ENCODE peak calls at places on chromosome 16, in six cellular contexts. N, W, H, E, A and D are unnamed samples.

GRCh38 chr16:85963746-85964370 is 64.9 kb downstream of the IRF8 start:
- DNase-seq in W (no peak), A (no peak), E (no peak), H (peak), N (no peak), D (no peak)

GRCh38 chr16:11264155-11264832 is 4.8 kb downstream of the TNP2 start:
- DNase-seq in E (no peak), H (no peak), W (no peak), A (no peak), N (no peak), D (no peak)

GRCh38 chr16:56950051-56950450 is 11.7 kb upstream of the CETP start:
- DNase-seq in H (no peak), W (no peak), E (no peak), N (no peak), A (no peak), D (no peak)

GRCh38 chr16:57263585-57264351 is 18.7 kb downstream of the ARL2BP start:
- DNase-seq in E (no peak), N (no peak), W (no peak), H (no peak), A (no peak), D (no peak)

GRCh38 chr16:55503726-55504553 is 4.9 kb upstream of the LPCAT2 start:
- DNase-seq in N (no peak), A (no peak), H (no peak), W (no peak), E (no peak), D (no peak)

GRCh38 chr16:82096641-82097040 is 61.6 kb downstream of the HSD17B2 start:
- DNase-seq in H (no peak), W (no peak), E (no peak), A (no peak), N (no peak), D (no peak)

GRCh38 chr16:2826591-2827480 is 3.3 kb upstream of the ZG16B start:
- DNase-seq in E (no peak), N (no peak), H (no peak), A (no peak), W (no peak), D (no peak)

GRCh38 chr16:89395150-89396142 is 94.9 kb downstream of the ANKRD11 start:
- DNase-seq in N (no peak), E (no peak), A (no peak), W (no peak), H (peak), D (peak)

GRCh38 chr16:88534731-88535141 is 35.5 kb upstream of the ZC3H18 start:
- DNase-seq in W (no peak), H (peak), A (no peak), N (no peak), E (peak), D (peak)

GRCh38 chr16:83666449-83666848 is 141.3 kb upstream of the HSBP1 start:
- DNase-seq in N (no peak), W (no peak), H (no peak), E (no peak), A (no peak), D (no peak)

GRCh38 chr16:702341-702740 is 3.3 kb downstream of the FBXL16 start:
- DNase-seq in E (no peak), N (no peak), W (no peak), A (no peak), H (no peak), D (no peak)

GRCh38 chr16:79833559-79833958 is 233.0 kb upstream of the MAF start:
- DNase-seq in E (no peak), W (no peak), H (no peak), A (no peak), N (no peak), D (no peak)

GRCh38 chr16:28210979-28211505 is 723 bp downstream of the XPO6 start:
- DNase-seq in N (peak), W (no peak), H (peak), A (no peak), E (peak), D (peak)

GRCh38 chr16:70706948-70707465 is 21.2 kb upstream of the MTSS2 start:
- DNase-seq in H (peak), N (no peak), E (no peak), W (no peak), A (no peak), D (peak)
- H2BK120ac ChIP-seq in H (peak), N (no peak), E (no peak), W (no peak), A (no peak), D (peak)

GRCh38 chr16:67992661-67993206 is 6.5 kb downstream of the DPEP2 start:
- DNase-seq in H (no peak), W (no peak), A (no peak), N (no peak), E (no peak), D (no peak)

GRCh38 chr16:67990018-67990386 is 9.3 kb downstream of the DPEP2 start:
- DNase-seq in A (no peak), H (no peak), N (no peak), E (no peak), W (no peak), D (no peak)

GRCh38 chr16:67995423-67995822 is 3.9 kb downstream of the DPEP2 start:
- DNase-seq in W (no peak), H (no peak), N (no peak), E (no peak), A (no peak), D (no peak)

GRCh38 chr16:67989322-67990017 is 9.2 kb upstream of the DPEP3 start:
- DNase-seq in A (no peak), N (no peak), W (no peak), E (no peak), H (no peak), D (no peak)

DNA sequence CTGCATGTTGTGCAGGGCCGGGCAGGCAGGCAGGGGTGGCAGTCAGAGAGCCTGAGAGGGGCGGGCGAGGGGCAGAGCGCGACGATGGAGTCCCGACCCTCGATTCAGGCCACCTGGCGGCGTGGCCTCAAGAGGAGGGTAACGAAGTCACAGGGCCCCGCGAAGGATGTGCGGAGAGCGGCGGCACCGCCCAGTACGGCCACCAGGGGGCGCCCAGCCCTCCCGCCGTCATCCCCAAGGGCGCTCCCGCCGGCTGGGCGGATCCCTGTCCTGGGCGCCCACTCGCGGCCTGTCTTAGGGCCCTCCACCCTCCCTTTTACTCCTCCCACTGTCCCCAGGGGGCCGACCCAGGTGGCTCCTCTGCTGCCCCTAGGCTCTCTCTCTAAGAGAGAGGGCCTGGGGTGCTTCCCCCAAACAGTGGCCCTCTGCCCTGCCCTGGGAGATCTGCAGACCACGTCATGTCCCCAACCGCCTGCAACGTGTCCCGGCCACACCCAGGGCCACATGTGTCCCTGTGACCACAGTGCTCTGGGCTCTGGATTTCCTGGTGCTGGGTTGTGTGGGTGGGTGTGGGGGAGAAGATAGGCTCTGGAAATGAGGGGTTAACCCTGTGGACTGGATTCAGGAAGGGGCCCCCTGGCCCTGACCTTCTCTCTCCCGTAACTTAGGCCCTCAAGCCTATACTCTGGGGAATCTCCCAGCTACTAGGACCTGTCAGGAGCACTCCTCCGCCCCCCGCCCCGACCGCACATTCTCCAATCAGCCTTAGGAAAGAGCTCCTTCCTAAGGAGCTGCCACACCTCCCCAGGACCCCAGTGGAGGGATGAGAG is 5.9 kb downstream of the DPEP2 start:
- DNase-seq in N (peak), H (peak), E (peak), W (no peak), A (peak), D (peak)
- H2BK120ac ChIP-seq in N (peak), H (no peak), E (no peak), W (no peak), A (no peak), D (no peak)

DNA sequence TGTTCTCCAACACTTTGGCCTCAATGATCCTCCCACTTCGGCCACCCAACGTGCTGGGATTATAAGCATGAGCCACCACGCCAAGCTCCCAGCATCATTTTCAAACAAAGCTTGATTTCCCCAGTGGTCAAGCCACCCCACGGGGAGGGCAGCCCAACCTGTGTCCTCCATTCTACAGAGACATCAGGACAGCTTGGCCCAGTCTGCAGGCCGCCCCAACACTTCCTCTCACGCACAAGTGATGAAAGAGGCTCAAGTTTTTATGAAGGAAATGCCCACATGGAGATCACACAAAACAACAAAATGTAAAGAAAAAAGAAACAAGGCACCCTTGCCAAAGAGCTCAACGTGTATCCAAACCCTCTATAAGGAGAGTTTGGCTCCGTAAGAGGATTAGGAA is 112.4 kb downstream of the XYLT1 start:
- DNase-seq in A (no peak), H (no peak), N (no peak), W (no peak), E (no peak), D (no peak)
- H2BK120ac ChIP-seq in A (no peak), H (no peak), N (no peak), W (no peak), E (no peak), D (no peak)

GRCh38 chr16:4371481-4372314 is at the start of gene VASN:
- DNase-seq in H (peak), W (no peak), N (peak), E (peak), A (peak), D (peak)
- H2BK120ac ChIP-seq in H (peak), W (no peak), N (peak), E (no peak), A (no peak), D (peak)